ENCODE peak calls at places on chromosomes 5 and 9, in six cellular contexts. Y, A, E, V, M and O are unnamed samples.
A peak's percentile ranks its signal among the peaks of the same experiment; 100 is the strongest.

GRCh38 chr5:43661102-43661501 is 58.1 kb downstream of the NNT start:
- DNase-seq in Y (no peak), V (no peak), A (no peak), M (no peak), E (no peak), O (peak; percentile 20)

GRCh38 chr5:107869459-107870115 is 198.8 kb upstream of the EFNA5 start:
- DNase-seq in V (no peak), Y (peak; percentile 35), M (no peak), E (no peak), A (no peak), O (no peak)

GRCh38 chr9:214488-215448 is at the start of gene DOCK8:
- DNase-seq in A (peak; percentile 52), E (peak; percentile 92), M (peak; percentile 88), V (peak; percentile 36), Y (peak; percentile 43), O (peak; percentile 55)

GRCh38 chr9:2798423-2798822 is 45.5 kb downstream of the PUM3 start:
- DNase-seq in Y (no peak), M (no peak), E (no peak), A (no peak), V (no peak), O (no peak)

GRCh38 chr9:12314589-12314988 is 378.6 kb upstream of the TYRP1 start:
- DNase-seq in E (no peak), Y (no peak), V (no peak), A (no peak), M (no peak), O (no peak)

GRCh38 chr9:37486256-37486615 is 488 bp downstream of the POLR1E start:
- DNase-seq in V (no peak), E (no peak), M (no peak), Y (no peak), A (no peak), O (no peak)

GRCh38 chr5:68331202-68332108 is 115.9 kb downstream of the PIK3R1 start:
- DNase-seq in M (no peak), A (no peak), E (no peak), V (no peak), Y (no peak), O (no peak)

GRCh38 chr5:29296548-29296947 is 1896.9 kb upstream of the CDH6 start:
- DNase-seq in M (no peak), Y (no peak), V (no peak), A (no peak), E (peak; percentile 62), O (no peak)

GRCh38 chr5:39423331-39423751 is 1.4 kb downstream of the DAB2 start:
- DNase-seq in A (no peak), E (no peak), V (no peak), M (peak; percentile 57), Y (no peak), O (no peak)

GRCh38 chr5:145776886-145777285 is 58.3 kb downstream of the PRELID2 start:
- DNase-seq in A (no peak), V (no peak), M (no peak), Y (no peak), E (no peak), O (no peak)

GRCh38 chr9:37944266-37944650 is 40.3 kb upstream of the SLC25A51 start:
- DNase-seq in E (no peak), A (no peak), Y (no peak), M (no peak), V (no peak), O (no peak)

GRCh38 chr5:87400305-87400899 is 12.3 kb downstream of the CCNH start:
- DNase-seq in M (no peak), A (no peak), V (peak; percentile 60), Y (peak; percentile 57), E (no peak), O (no peak)

GRCh38 chr5:84564311-84564710 is 179.6 kb upstream of the EDIL3 start:
- DNase-seq in E (no peak), V (no peak), Y (no peak), A (no peak), M (no peak), O (no peak)

DNA sequence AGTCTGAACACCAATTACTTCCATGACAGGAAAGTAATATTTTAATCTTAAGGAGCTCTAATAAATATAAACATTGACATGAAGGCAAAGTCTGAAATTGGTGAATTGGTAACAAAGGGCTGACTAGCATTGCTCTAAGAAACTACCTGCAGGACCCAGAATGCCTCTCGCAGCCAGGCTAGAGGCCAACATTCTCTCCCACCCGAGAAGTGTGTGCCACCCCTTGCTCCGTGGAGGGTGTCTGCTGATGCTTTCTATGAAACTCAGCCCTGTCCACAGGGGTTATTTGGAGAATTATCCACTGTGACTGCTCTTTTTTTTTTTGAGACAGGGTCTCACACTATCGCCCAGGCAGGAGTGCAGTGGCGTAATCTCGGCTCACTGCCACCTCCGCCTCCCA is 81.4 kb downstream of the USP20 start:
- DNase-seq in M (no peak), V (no peak), Y (no peak), E (no peak), A (no peak), O (no peak)
- H3K4me3 ChIP-seq in M (no peak overlapping the region), V (no peak overlapping the region), Y (no peak overlapping the region), E (no peak overlapping the region), A (no peak overlapping the region), O (no peak overlapping the region)

DNA sequence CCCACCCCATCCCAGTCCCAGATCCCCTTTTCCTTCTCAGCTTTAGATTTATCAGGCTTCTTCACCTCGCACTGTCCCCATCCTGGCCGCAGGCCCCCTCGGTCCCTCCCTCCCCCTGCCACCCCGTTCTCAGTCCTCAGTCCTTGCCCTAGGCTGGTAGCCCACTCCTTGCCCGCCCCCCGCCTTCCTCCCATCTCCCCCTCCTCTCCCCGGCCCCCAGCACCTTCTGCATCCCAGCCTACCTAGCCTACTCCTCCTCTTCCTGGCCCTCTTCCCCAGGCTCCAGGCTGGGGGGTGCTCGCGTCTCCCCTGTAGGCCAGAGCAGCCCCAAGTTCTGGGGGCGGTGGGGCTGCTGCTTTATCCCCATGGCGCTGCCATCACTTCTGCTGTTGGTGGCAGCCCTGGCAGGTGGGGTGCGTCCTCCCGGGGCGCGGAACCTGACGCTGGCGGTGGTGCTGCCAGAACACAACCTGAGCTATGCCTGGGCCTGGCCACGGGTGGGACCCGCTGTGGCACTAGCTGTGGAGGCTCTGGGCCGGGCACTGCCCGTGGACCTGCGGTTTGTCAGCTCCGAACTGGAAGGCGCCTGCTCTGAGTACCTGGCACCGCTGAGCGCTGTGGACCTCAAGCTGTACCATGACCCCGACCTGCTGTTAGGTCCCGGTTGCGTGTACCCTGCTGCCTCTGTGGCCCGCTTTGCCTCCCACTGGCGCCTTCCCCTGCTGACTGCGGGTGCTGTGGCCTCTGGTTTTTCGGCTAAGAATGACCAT is 838 bp downstream of the NPR2 start:
- DNase-seq in A (no peak), Y (no peak), V (no peak), E (peak; percentile 73), M (no peak), O (no peak)
- H3K4me3 ChIP-seq in A (peak overlapping the region; percentile 56), Y (no peak overlapping the region), V (no peak overlapping the region), E (no peak overlapping the region), M (peak overlapping the region; percentile 32), O (peak overlapping the region; percentile 41)

GRCh38 chr9:112754578-112754977 is 4.0 kb downstream of the SNX30 start:
- DNase-seq in E (no peak), V (peak; percentile 39), A (no peak), Y (no peak), M (no peak), O (no peak)

GRCh38 chr9:112755675-112756074 is 5.1 kb downstream of the SNX30 start:
- DNase-seq in M (no peak), V (no peak), E (no peak), A (peak; percentile 20), Y (no peak), O (no peak)

GRCh38 chr9:112757300-112757883 is 6.8 kb downstream of the SNX30 start:
- DNase-seq in E (no peak), V (no peak), A (no peak), M (no peak), Y (no peak), O (no peak)

GRCh38 chr9:112753725-112754124 is 3.2 kb downstream of the SNX30 start:
- DNase-seq in E (no peak), V (no peak), A (no peak), M (no peak), Y (no peak), O (no peak)

GRCh38 chr9:112755059-112755458 is 4.5 kb downstream of the SNX30 start:
- DNase-seq in M (no peak), A (no peak), V (no peak), E (no peak), Y (no peak), O (no peak)
- H3K4me3 ChIP-seq in M (no peak overlapping the region), A (no peak overlapping the region), V (no peak overlapping the region), E (no peak overlapping the region), Y (no peak overlapping the region), O (no peak overlapping the region)

GRCh38 chr5:147453901-147454814 is 55.7 kb downstream of the DPYSL3 start:
- DNase-seq in E (peak; percentile 87), Y (peak; percentile 76), A (peak; percentile 61), V (peak; percentile 31), M (peak; percentile 94), O (peak; percentile 79)

GRCh38 chr5:147448766-147449165 is 61.1 kb downstream of the DPYSL3 start:
- DNase-seq in M (no peak), E (no peak), A (no peak), Y (no peak), V (no peak), O (no peak)

GRCh38 chr5:147452137-147452838 is 57.6 kb downstream of the DPYSL3 start:
- DNase-seq in A (no peak), E (no peak), M (peak; percentile 48), V (no peak), Y (no peak), O (no peak)

GRCh38 chr5:147450596-147450995 is 59.3 kb downstream of the DPYSL3 start:
- DNase-seq in Y (no peak), A (no peak), V (no peak), E (no peak), M (no peak), O (no peak)

GRCh38 chr5:147451125-147451524 is 58.7 kb downstream of the DPYSL3 start:
- DNase-seq in E (no peak), A (no peak), M (no peak), V (no peak), Y (no peak), O (no peak)
- H3K4me3 ChIP-seq in E (no peak overlapping the region), A (peak overlapping the region; percentile 8), M (peak overlapping the region; percentile 16), V (no peak overlapping the region), Y (no peak overlapping the region), O (no peak overlapping the region)

GRCh38 chr9:14304242-14304641 is 9.7 kb downstream of the NFIB start:
- DNase-seq in M (no peak), V (no peak), A (no peak), E (no peak), Y (no peak), O (no peak)

GRCh38 chr9:14307989-14308750 is 5.8 kb downstream of the NFIB start:
- DNase-seq in M (no peak), A (no peak), Y (no peak), V (no peak), E (no peak), O (no peak)

GRCh38 chr9:14308751-14309140 is 5.2 kb downstream of the NFIB start:
- DNase-seq in Y (no peak), A (no peak), V (no peak), M (no peak), E (no peak), O (no peak)

GRCh38 chr9:14306672-14307646 is 7.0 kb downstream of the NFIB start:
- DNase-seq in M (no peak), E (no peak), V (no peak), A (no peak), Y (no peak), O (no peak)

GRCh38 chr9:14306188-14306587 is 7.8 kb downstream of the NFIB start:
- DNase-seq in M (no peak), A (no peak), V (no peak), Y (no peak), E (no peak), O (no peak)
- H3K4me3 ChIP-seq in M (no peak overlapping the region), A (no peak overlapping the region), V (no peak overlapping the region), Y (no peak overlapping the region), E (no peak overlapping the region), O (no peak overlapping the region)